ENCODE peak calls at places on chromosomes 6 and 20, in four cellular contexts. U, Y, R and M are unnamed samples.

GRCh38 chr6:134621858-134622257 is 303.9 kb upstream of the SGK1 start:
- DNase-seq in U (no peak), Y (no peak), R (no peak), M (no peak)

GRCh38 chr6:44268095-44268628 is 2.1 kb upstream of the TMEM151B start:
- DNase-seq in U (peak), Y (peak), R (no peak), M (peak)

GRCh38 chr6:108837236-108837971 is 10.8 kb upstream of the ARMC2 start:
- DNase-seq in U (no peak), Y (no peak), R (no peak), M (no peak)

GRCh38 chr6:144955853-144956252 is 670.7 kb downstream of the UTRN start:
- DNase-seq in U (no peak), Y (no peak), R (no peak), M (no peak)

GRCh38 chr6:47248446-47248845 is 61.3 kb downstream of the TNFRSF21 start:
- DNase-seq in U (no peak), Y (no peak), R (no peak), M (peak)

GRCh38 chr6:1146500-1146899 is 165.4 kb upstream of the FOXQ1 start:
- DNase-seq in U (no peak), Y (no peak), R (no peak), M (no peak)

GRCh38 chr6:82589509-82590206 is 226.0 kb downstream of the TPBG start:
- DNase-seq in U (no peak), Y (peak), R (peak), M (peak)

GRCh38 chr6:5762561-5762968 is 244.2 kb downstream of the NRN1 start:
- DNase-seq in U (no peak), Y (no peak), R (no peak), M (no peak)

GRCh38 chr6:121436172-121436965 is 923 bp downstream of the GJA1 start:
- DNase-seq in U (no peak), Y (no peak), R (no peak), M (no peak)

GRCh38 chr6:89117285-89118108 is at the start of gene SRSF12:
- DNase-seq in U (no peak), Y (no peak), R (no peak), M (peak)

GRCh38 chr20:38692436-38693411 is 31.6 kb upstream of the SLC32A1 start:
- DNase-seq in U (peak), Y (peak), R (peak), M (peak)

GRCh38 chr6:116106146-116106545 is 5.5 kb downstream of the NT5DC1 start:
- DNase-seq in U (no peak), Y (no peak), R (no peak), M (no peak)

GRCh38 chr6:144986271-144986670 is 701.1 kb downstream of the UTRN start:
- DNase-seq in U (no peak), Y (no peak), R (no peak), M (no peak)

GRCh38 chr6:132054525-132054924 is 103.4 kb upstream of the CCN2 start:
- DNase-seq in U (no peak), Y (no peak), R (peak), M (no peak)

GRCh38 chr6:147033267-147033666 is 170.9 kb upstream of the STXBP5 start:
- DNase-seq in U (no peak), Y (no peak), R (no peak), M (no peak)

GRCh38 chr6:1436334-1437306 is 47.2 kb downstream of the FOXF2 start:
- DNase-seq in U (peak), Y (peak), R (peak), M (peak)

GRCh38 chr20:25238319-25239037 is 9.4 kb upstream of the PYGB start:
- DNase-seq in U (no peak), Y (no peak), R (no peak), M (no peak)

GRCh38 chr20:25239387-25240370 is 8.2 kb upstream of the PYGB start:
- DNase-seq in U (no peak), Y (no peak), R (no peak), M (no peak)

GRCh38 chr20:25236450-25237304 is 11.2 kb upstream of the PYGB start:
- DNase-seq in U (no peak), Y (no peak), R (no peak), M (no peak)

GRCh38 chr20:25242231-25242630 is 5.7 kb upstream of the PYGB start:
- DNase-seq in U (no peak), Y (no peak), R (no peak), M (peak)

GRCh38 chr20:25237610-25238318 is 10.1 kb upstream of the PYGB start:
- DNase-seq in U (peak), Y (peak), R (peak), M (no peak)
- TF ChIP-seq ELF1 in U (no peak), Y (no peak), R (no peak), M (no peak)

GRCh38 chr6:2913621-2914317 is 10.7 kb upstream of the SERPINB9 start:
- DNase-seq in U (no peak), Y (no peak), R (no peak), M (no peak)
- TF ChIP-seq ZBTB33 in U (no peak), Y (no peak), R (no peak), M (no peak)

GRCh38 chr6:129612440-129612839 is 97.5 kb downstream of the ARHGAP18 start:
- DNase-seq in U (no peak), Y (no peak), R (no peak), M (no peak)

GRCh38 chr6:129614464-129614863 is 95.5 kb downstream of the ARHGAP18 start:
- DNase-seq in U (no peak), Y (no peak), R (no peak), M (no peak)

GRCh38 chr6:129619579-129620233 is 90.3 kb downstream of the ARHGAP18 start:
- DNase-seq in U (no peak), Y (no peak), R (no peak), M (no peak)

GRCh38 chr6:129617986-129618385 is 92.0 kb downstream of the ARHGAP18 start:
- DNase-seq in U (no peak), Y (no peak), R (no peak), M (no peak)

DNA sequence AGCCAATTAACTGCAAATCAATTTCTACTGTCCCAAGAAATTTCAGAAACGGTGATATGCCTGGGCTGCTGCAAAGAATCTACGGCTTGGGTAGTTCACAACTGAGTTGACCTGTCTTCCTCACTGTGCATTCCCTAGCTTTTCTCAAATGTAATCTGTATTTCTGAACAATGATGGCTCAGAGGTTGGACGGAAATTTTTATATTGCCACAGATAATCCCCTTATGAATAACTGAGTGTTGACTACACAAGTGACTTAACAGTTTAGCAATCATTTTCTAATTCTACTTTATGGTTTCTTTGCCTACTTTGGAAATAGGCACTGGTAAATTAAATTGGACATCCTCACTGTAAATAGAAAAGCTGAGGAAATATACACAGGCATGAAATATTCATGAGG is 94.5 kb downstream of the ARHGAP18 start:
- DNase-seq in U (no peak), Y (no peak), R (no peak), M (no peak)
- TF ChIP-seq ELF1 in U (no peak), Y (no peak), R (no peak), M (no peak)

DNA sequence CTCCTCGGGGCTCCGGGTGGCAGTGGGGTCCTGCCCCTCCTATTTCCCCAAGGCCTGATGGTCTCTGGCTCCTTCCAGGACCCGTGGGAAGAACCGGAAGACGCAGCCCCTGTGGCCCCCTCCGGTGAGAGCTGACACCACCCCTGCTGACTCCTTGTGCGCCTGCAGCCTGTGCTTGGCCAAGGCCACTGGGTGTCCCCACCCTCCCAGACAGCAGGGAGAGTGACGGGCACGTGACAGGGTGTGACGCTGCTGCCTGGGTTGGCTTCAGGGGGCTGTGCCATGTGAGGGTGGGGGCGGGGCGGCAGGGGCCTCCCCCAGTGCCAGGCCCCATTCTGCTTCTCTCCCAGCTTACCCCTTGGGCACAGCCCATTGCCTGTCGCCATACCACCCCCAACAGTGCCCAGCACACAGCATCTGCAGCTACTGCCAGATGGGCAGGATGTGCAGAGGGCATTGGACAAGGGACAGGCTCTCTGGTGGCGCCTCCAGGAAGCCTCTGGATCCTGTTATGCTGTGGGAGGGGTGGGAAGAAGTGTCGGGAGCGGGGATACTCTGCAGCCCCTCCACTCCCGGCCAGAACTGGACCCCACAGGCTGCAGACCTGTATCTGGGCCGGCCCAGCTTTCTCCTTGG is 2.9 kb downstream of the BIRC7 start:
- DNase-seq in U (peak), Y (no peak), R (no peak), M (peak)
- TF ChIP-seq ZBTB33 in U (no peak), Y (no peak), R (no peak), M (no peak)

DNA sequence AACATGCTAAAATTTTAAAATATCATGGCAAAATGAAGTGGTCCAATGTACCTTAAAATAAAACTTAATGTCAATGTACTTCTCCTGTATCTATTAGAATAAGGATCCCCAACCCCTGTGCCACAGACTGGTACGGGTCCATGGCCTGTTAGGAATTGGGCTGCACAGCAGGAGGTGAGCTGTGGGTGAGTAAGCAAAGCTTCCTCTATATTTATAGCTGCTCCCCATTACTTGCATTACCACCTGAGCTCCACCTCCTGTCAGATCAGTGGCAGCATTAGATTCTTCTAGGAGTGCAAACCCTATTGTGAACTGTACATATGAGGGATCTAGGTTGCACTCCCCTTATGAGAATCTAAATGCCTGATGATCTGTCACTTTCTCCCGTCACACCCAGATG is 86.0 kb downstream of the SLC16A10 start:
- DNase-seq in U (no peak), Y (no peak), R (no peak), M (no peak)
- TF ChIP-seq ELF1 in U (no peak), Y (no peak), R (no peak), M (no peak)

GRCh38 chr20:25421107-25421506 is 13.6 kb downstream of the GINS1 start:
- DNase-seq in U (no peak), Y (no peak), R (no peak), M (no peak)

GRCh38 chr20:25424536-25424935 is 17.1 kb downstream of the GINS1 start:
- DNase-seq in U (no peak), Y (no peak), R (no peak), M (no peak)

DNA sequence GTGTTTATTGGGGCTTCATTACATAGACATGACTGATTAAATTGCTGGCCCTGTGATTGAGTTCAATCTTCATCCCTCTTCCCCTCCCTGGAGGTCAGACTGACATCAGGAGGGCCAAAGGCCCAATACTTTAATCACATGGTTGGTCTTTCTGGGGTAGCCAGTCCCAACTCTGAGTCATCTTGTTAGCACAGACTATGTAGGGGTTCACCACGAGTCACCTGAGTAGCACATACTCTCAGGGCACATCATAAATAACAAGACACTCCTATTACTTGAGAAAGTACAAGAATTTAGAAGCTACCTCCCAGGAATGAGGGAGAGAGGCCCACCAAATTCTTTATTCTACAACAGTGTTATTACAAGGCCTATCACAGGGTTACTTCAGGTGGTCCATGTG is 11.3 kb downstream of the GINS1 start:
- DNase-seq in U (no peak), Y (no peak), R (no peak), M (no peak)
- TF ChIP-seq ZBTB33 in U (no peak), Y (no peak), R (no peak), M (no peak)